ENCODE peak calls at places on chromosomes 4 and X, in eight cellular contexts. One of them, this sample, is unnamed.

GRCh38 chr4:146641762-146642161 is 3.1 kb downstream of the POU4F2 start:
- ATAC-seq in HepG2: no peak
- ATAC-seq in HCT116: no peak
- ATAC-seq in K562: no peak
- ATAC-seq in upper lobe of left lung: no peak
- ATAC-seq in GM12878: no peak
- ATAC-seq in GM23338: no peak
- ATAC-seq in Panc1: no peak
- ATAC-seq in this sample: no peak

GRCh38 chrX:139909716-139910115 is 23.1 kb downstream of the ATP11C start:
- ATAC-seq in HepG2: no peak
- ATAC-seq in HCT116: no peak
- ATAC-seq in K562: no peak
- ATAC-seq in upper lobe of left lung: no peak
- ATAC-seq in GM12878: peak
- ATAC-seq in GM23338: no peak
- ATAC-seq in Panc1: no peak
- ATAC-seq in this sample: no peak

GRCh38 chrX:39518451-39519212 is 579.1 kb downstream of the BCOR start:
- ATAC-seq in HepG2: no peak
- ATAC-seq in HCT116: no peak
- ATAC-seq in K562: no peak
- ATAC-seq in upper lobe of left lung: no peak
- ATAC-seq in GM12878: no peak
- ATAC-seq in GM23338: no peak
- ATAC-seq in Panc1: no peak
- ATAC-seq in this sample: peak

GRCh38 chr4:77347341-77347740 is 190.3 kb downstream of the CCNG2 start:
- ATAC-seq in HepG2: peak
- ATAC-seq in HCT116: no peak
- ATAC-seq in K562: no peak
- ATAC-seq in upper lobe of left lung: no peak
- ATAC-seq in GM12878: peak
- ATAC-seq in GM23338: no peak
- ATAC-seq in Panc1: no peak
- ATAC-seq in this sample: no peak

GRCh38 chr4:15651682-15652081 is 3.5 kb downstream of the FBXL5 start:
- ATAC-seq in HepG2: no peak
- ATAC-seq in HCT116: no peak
- ATAC-seq in K562: peak
- ATAC-seq in upper lobe of left lung: no peak
- ATAC-seq in GM12878: no peak
- ATAC-seq in GM23338: no peak
- ATAC-seq in Panc1: no peak
- ATAC-seq in this sample: no peak

GRCh38 chr4:10129196-10130185 is 12.9 kb upstream of the WDR1 start:
- ATAC-seq in HepG2: peak
- ATAC-seq in HCT116: no peak
- ATAC-seq in K562: no peak
- ATAC-seq in upper lobe of left lung: no peak
- ATAC-seq in GM12878: peak
- ATAC-seq in GM23338: no peak
- ATAC-seq in Panc1: no peak
- ATAC-seq in this sample: no peak

GRCh38 chr4:40190880-40191815 is 5.7 kb upstream of the RHOH start:
- ATAC-seq in HepG2: peak
- ATAC-seq in HCT116: no peak
- ATAC-seq in K562: peak
- ATAC-seq in upper lobe of left lung: no peak
- ATAC-seq in GM12878: peak
- ATAC-seq in GM23338: peak
- ATAC-seq in Panc1: peak
- ATAC-seq in this sample: no peak

GRCh38 chr4:170305627-170306026 is 215.9 kb upstream of the AADAT start:
- ATAC-seq in HepG2: no peak
- ATAC-seq in HCT116: no peak
- ATAC-seq in K562: no peak
- ATAC-seq in upper lobe of left lung: no peak
- ATAC-seq in GM12878: no peak
- ATAC-seq in GM23338: no peak
- ATAC-seq in Panc1: no peak
- ATAC-seq in this sample: no peak

GRCh38 chrX:115650916-115651315 is 89.9 kb downstream of the PLS3 start:
- ATAC-seq in HepG2: peak
- ATAC-seq in HCT116: peak
- ATAC-seq in K562: peak
- ATAC-seq in upper lobe of left lung: no peak
- ATAC-seq in GM12878: peak
- ATAC-seq in GM23338: peak
- ATAC-seq in Panc1: peak
- ATAC-seq in this sample: peak

GRCh38 chr4:117267317-117267716 is 181.9 kb upstream of the TRAM1L1 start:
- ATAC-seq in HepG2: no peak
- ATAC-seq in HCT116: no peak
- ATAC-seq in K562: no peak
- ATAC-seq in upper lobe of left lung: no peak
- ATAC-seq in GM12878: no peak
- ATAC-seq in GM23338: no peak
- ATAC-seq in Panc1: no peak
- ATAC-seq in this sample: no peak

GRCh38 chr4:166527500-166527899 is 654.5 kb downstream of the TLL1 start:
- ATAC-seq in HepG2: no peak
- ATAC-seq in HCT116: no peak
- ATAC-seq in K562: no peak
- ATAC-seq in upper lobe of left lung: no peak
- ATAC-seq in GM12878: peak
- ATAC-seq in GM23338: peak
- ATAC-seq in Panc1: no peak
- ATAC-seq in this sample: no peak

GRCh38 chrX:131747173-131747572 is 203.3 kb downstream of the OR13H1 start:
- ATAC-seq in HepG2: no peak
- ATAC-seq in HCT116: no peak
- ATAC-seq in K562: no peak
- ATAC-seq in upper lobe of left lung: peak
- ATAC-seq in GM12878: peak
- ATAC-seq in GM23338: no peak
- ATAC-seq in Panc1: peak
- ATAC-seq in this sample: peak

GRCh38 chrX:131752493-131753198 is 208.8 kb downstream of the OR13H1 start:
- ATAC-seq in HepG2: no peak
- ATAC-seq in HCT116: no peak
- ATAC-seq in K562: no peak
- ATAC-seq in upper lobe of left lung: peak
- ATAC-seq in GM12878: peak
- ATAC-seq in GM23338: no peak
- ATAC-seq in Panc1: peak
- ATAC-seq in this sample: peak
- H3K27ac ChIP-seq in HepG2: no peak
- H3K27ac ChIP-seq in HCT116: no peak
- H3K27ac ChIP-seq in K562: no peak
- H3K27ac ChIP-seq in upper lobe of left lung: no peak
- H3K27ac ChIP-seq in GM12878: peak
- H3K27ac ChIP-seq in GM23338: no peak
- H3K27ac ChIP-seq in Panc1: peak
- H3K27ac ChIP-seq in this sample: no peak

GRCh38 chr4:2537011-2537830 is 774 bp downstream of the FAM193A start:
- ATAC-seq in HepG2: no peak
- ATAC-seq in HCT116: peak
- ATAC-seq in K562: peak
- ATAC-seq in upper lobe of left lung: no peak
- ATAC-seq in GM12878: peak
- ATAC-seq in GM23338: peak
- ATAC-seq in Panc1: peak
- ATAC-seq in this sample: peak
- TF ChIP-seq POLR2AphosphoS5 in HepG2: no peak
- TF ChIP-seq POLR2AphosphoS5 in HCT116: no peak
- TF ChIP-seq POLR2AphosphoS5 in K562: no peak
- TF ChIP-seq POLR2AphosphoS5 in upper lobe of left lung: no peak
- TF ChIP-seq POLR2AphosphoS5 in GM12878: no peak
- TF ChIP-seq POLR2AphosphoS5 in GM23338: no peak
- TF ChIP-seq POLR2AphosphoS5 in Panc1: no peak
- TF ChIP-seq POLR2AphosphoS5 in this sample: no peak

GRCh38 chrX:13283968-13284914 is 35.6 kb downstream of the ATXN3L start:
- ATAC-seq in HepG2: no peak
- ATAC-seq in HCT116: no peak
- ATAC-seq in K562: no peak
- ATAC-seq in upper lobe of left lung: no peak
- ATAC-seq in GM12878: no peak
- ATAC-seq in GM23338: peak
- ATAC-seq in Panc1: no peak
- ATAC-seq in this sample: no peak

GRCh38 chrX:13283512-13283911 is 36.3 kb downstream of the ATXN3L start:
- ATAC-seq in HepG2: no peak
- ATAC-seq in HCT116: no peak
- ATAC-seq in K562: peak
- ATAC-seq in upper lobe of left lung: no peak
- ATAC-seq in GM12878: peak
- ATAC-seq in GM23338: peak
- ATAC-seq in Panc1: no peak
- ATAC-seq in this sample: no peak

GRCh38 chrX:13285229-13285628 is 34.6 kb downstream of the ATXN3L start:
- ATAC-seq in HepG2: no peak
- ATAC-seq in HCT116: no peak
- ATAC-seq in K562: no peak
- ATAC-seq in upper lobe of left lung: peak
- ATAC-seq in GM12878: no peak
- ATAC-seq in GM23338: no peak
- ATAC-seq in Panc1: no peak
- ATAC-seq in this sample: no peak

GRCh38 chrX:13287816-13288215 is 32.0 kb downstream of the ATXN3L start:
- ATAC-seq in HepG2: no peak
- ATAC-seq in HCT116: no peak
- ATAC-seq in K562: peak
- ATAC-seq in upper lobe of left lung: no peak
- ATAC-seq in GM12878: no peak
- ATAC-seq in GM23338: no peak
- ATAC-seq in Panc1: no peak
- ATAC-seq in this sample: no peak

GRCh38 chrX:13285693-13286092 is 34.2 kb downstream of the ATXN3L start:
- ATAC-seq in HepG2: no peak
- ATAC-seq in HCT116: no peak
- ATAC-seq in K562: no peak
- ATAC-seq in upper lobe of left lung: peak
- ATAC-seq in GM12878: no peak
- ATAC-seq in GM23338: no peak
- ATAC-seq in Panc1: no peak
- ATAC-seq in this sample: no peak
- H3K27ac ChIP-seq in HepG2: no peak
- H3K27ac ChIP-seq in HCT116: no peak
- H3K27ac ChIP-seq in K562: no peak
- H3K27ac ChIP-seq in upper lobe of left lung: no peak
- H3K27ac ChIP-seq in GM12878: no peak
- H3K27ac ChIP-seq in GM23338: no peak
- H3K27ac ChIP-seq in Panc1: no peak
- H3K27ac ChIP-seq in this sample: no peak

GRCh38 chr4:182869697-182870096 is 47.5 kb downstream of the DCTD start:
- ATAC-seq in HepG2: no peak
- ATAC-seq in HCT116: no peak
- ATAC-seq in K562: no peak
- ATAC-seq in upper lobe of left lung: no peak
- ATAC-seq in GM12878: no peak
- ATAC-seq in GM23338: no peak
- ATAC-seq in Panc1: no peak
- ATAC-seq in this sample: no peak
- TF ChIP-seq POLR2AphosphoS5 in HepG2: no peak
- TF ChIP-seq POLR2AphosphoS5 in HCT116: no peak
- TF ChIP-seq POLR2AphosphoS5 in K562: no peak
- TF ChIP-seq POLR2AphosphoS5 in upper lobe of left lung: no peak
- TF ChIP-seq POLR2AphosphoS5 in GM12878: no peak
- TF ChIP-seq POLR2AphosphoS5 in GM23338: no peak
- TF ChIP-seq POLR2AphosphoS5 in Panc1: no peak
- TF ChIP-seq POLR2AphosphoS5 in this sample: no peak

DNA sequence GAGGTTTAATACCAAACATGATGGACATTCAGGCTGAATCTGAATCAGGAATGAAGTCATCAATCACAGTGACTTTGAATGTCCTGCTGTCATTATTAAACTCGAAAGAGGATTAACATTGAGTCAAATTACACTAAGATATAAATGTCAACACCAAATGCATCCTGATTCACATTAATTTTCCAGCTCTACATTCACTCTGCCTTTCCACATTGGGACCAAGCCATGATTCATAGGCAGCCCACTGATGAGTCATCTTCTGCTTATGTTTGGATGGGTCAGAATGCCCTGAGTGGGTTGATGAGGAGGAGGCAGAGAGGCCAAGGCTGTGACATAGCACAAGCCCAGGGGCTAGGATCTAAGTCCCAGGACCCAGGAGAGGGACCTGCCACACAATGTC is 247.6 kb upstream of the RPS6KA3 start:
- ATAC-seq in HepG2: no peak
- ATAC-seq in HCT116: peak
- ATAC-seq in K562: no peak
- ATAC-seq in upper lobe of left lung: no peak
- ATAC-seq in GM12878: no peak
- ATAC-seq in GM23338: no peak
- ATAC-seq in Panc1: no peak
- ATAC-seq in this sample: no peak
- H3K27ac ChIP-seq in HepG2: no peak
- H3K27ac ChIP-seq in HCT116: peak
- H3K27ac ChIP-seq in K562: no peak
- H3K27ac ChIP-seq in upper lobe of left lung: no peak
- H3K27ac ChIP-seq in GM12878: no peak
- H3K27ac ChIP-seq in GM23338: no peak
- H3K27ac ChIP-seq in Panc1: no peak
- H3K27ac ChIP-seq in this sample: no peak

GRCh38 chr4:52091811-52092210 is 40.7 kb downstream of the SPATA18 start:
- ATAC-seq in HepG2: peak
- ATAC-seq in HCT116: no peak
- ATAC-seq in K562: no peak
- ATAC-seq in upper lobe of left lung: no peak
- ATAC-seq in GM12878: no peak
- ATAC-seq in GM23338: no peak
- ATAC-seq in Panc1: no peak
- ATAC-seq in this sample: no peak
- TF ChIP-seq POLR2AphosphoS5 in HepG2: no peak
- TF ChIP-seq POLR2AphosphoS5 in HCT116: no peak
- TF ChIP-seq POLR2AphosphoS5 in K562: no peak
- TF ChIP-seq POLR2AphosphoS5 in upper lobe of left lung: no peak
- TF ChIP-seq POLR2AphosphoS5 in GM12878: no peak
- TF ChIP-seq POLR2AphosphoS5 in GM23338: no peak
- TF ChIP-seq POLR2AphosphoS5 in Panc1: no peak
- TF ChIP-seq POLR2AphosphoS5 in this sample: no peak

This sample was measured in gastroesophageal sphincter.